ENCODE peak calls at places on chromosomes 1 and 21, in nine cellular contexts. I is AG09309, R is neural progenitor cell, Z is HCT116, B is ascending aorta, N is left lung, S is astrocyte, P is brain microvascular endothelial cell, F is neural crest cell. K is an unnamed sample.

GRCh38 chr1:39105841-39106765 is 80.0 kb downstream of the NDUFS5 start:
- DNase-seq in S (no peak), N (peak; percentile 56), Z (no peak), P (no peak), F (peak; percentile 30), R (peak; percentile 61), I (no peak), B (peak; percentile 75), K (peak; percentile 56)

GRCh38 chr1:186768906-186769305 is 59.8 kb upstream of the PLA2G4A start:
- DNase-seq in F (no peak), I (no peak), P (no peak), R (no peak), N (no peak), Z (no peak), S (no peak), B (no peak), K (no peak)

GRCh38 chr1:117436528-117436927 is 69.3 kb downstream of the MAN1A2 start:
- DNase-seq in R (no peak), Z (no peak), I (no peak), B (no peak), F (no peak), N (no peak), S (peak; percentile 6), P (no peak), K (no peak)

GRCh38 chr1:10437052-10437451 is 6.8 kb downstream of the CENPS start:
- DNase-seq in R (no peak), P (no peak), S (no peak), N (no peak), Z (no peak), F (no peak), B (no peak), I (no peak), K (no peak)

GRCh38 chr1:180094705-180095280 is 59.9 kb upstream of the QSOX1 start:
- DNase-seq in F (no peak), Z (no peak), S (no peak), P (no peak), B (no peak), R (no peak), N (no peak), I (no peak), K (no peak)

GRCh38 chr21:40053007-40053406 is 185.8 kb downstream of the PCP4 start:
- DNase-seq in Z (no peak), B (peak; percentile 85), F (no peak), I (no peak), R (no peak), N (peak; percentile 53), S (peak; percentile 10), P (no peak), K (no peak)

GRCh38 chr1:93690921-93691789 is 9.5 kb upstream of the BCAR3 start:
- DNase-seq in Z (no peak), N (no peak), I (no peak), S (no peak), B (peak; percentile 51), P (no peak), F (no peak), R (peak; percentile 45), K (no peak)

GRCh38 chr1:226675720-226676357 is 63.2 kb downstream of the ITPKB start:
- DNase-seq in F (no peak), R (no peak), I (no peak), S (no peak), P (no peak), Z (no peak), B (no peak), N (no peak), K (no peak)

GRCh38 chr1:50047916-50048694 is 24.4 kb upstream of the AGBL4 start:
- DNase-seq in N (no peak), I (no peak), S (no peak), F (no peak), B (no peak), P (no peak), Z (no peak), R (peak; percentile 1), K (no peak)

GRCh38 chr1:183004146-183004545 is 19.1 kb upstream of the LAMC1 start:
- DNase-seq in N (no peak), P (no peak), B (no peak), Z (no peak), I (no peak), F (no peak), S (no peak), R (no peak), K (no peak)

GRCh38 chr1:67307251-67308060 is at the start of gene IL12RB2:
- DNase-seq in R (peak; percentile 81), B (no peak), N (no peak), I (no peak), P (no peak), Z (no peak), F (peak; percentile 17), S (no peak), K (no peak)

DNA sequence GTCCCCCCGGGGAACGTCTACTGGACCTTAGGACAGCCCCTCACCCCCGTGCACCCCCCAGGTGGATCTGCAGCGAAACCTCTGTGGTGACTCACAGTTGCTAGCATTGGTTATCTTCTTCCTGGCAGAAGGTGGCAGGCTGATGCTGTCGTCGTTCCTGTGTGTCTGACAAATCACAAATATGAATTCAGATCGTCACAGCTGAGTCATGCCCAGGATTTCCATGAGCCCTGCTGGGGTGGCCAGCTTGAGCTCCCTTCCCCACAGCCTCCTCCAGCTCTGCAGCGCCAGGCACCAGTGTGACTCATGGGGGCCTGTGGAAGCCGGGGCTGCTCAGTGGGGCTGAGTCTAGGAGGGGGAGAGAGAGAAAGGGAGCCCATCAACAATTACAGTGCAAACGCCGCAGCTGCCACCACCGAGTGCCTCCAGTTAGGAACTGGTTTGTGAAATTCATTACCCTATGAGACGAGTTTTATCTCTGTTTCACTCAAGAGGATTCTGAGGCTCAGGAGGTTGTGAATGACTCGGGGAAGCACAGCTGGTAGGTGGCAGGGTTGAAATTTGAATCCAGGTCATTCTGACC is 197.9 kb downstream of the DYRK1A start:
- DNase-seq in F (no peak), I (peak; percentile 94), N (peak; percentile 82), P (peak; percentile 99), R (peak; percentile 21), S (peak; percentile 99), Z (peak; percentile 98), B (peak; percentile 97), K (peak; percentile 82)
- TF ChIP-seq CTCF in F (no peak), I (peak; percentile 4), N (no peak), P (peak; percentile 6), R (no peak), S (no peak), Z (no peak), B (no peak), K (peak; percentile 15)

DNA sequence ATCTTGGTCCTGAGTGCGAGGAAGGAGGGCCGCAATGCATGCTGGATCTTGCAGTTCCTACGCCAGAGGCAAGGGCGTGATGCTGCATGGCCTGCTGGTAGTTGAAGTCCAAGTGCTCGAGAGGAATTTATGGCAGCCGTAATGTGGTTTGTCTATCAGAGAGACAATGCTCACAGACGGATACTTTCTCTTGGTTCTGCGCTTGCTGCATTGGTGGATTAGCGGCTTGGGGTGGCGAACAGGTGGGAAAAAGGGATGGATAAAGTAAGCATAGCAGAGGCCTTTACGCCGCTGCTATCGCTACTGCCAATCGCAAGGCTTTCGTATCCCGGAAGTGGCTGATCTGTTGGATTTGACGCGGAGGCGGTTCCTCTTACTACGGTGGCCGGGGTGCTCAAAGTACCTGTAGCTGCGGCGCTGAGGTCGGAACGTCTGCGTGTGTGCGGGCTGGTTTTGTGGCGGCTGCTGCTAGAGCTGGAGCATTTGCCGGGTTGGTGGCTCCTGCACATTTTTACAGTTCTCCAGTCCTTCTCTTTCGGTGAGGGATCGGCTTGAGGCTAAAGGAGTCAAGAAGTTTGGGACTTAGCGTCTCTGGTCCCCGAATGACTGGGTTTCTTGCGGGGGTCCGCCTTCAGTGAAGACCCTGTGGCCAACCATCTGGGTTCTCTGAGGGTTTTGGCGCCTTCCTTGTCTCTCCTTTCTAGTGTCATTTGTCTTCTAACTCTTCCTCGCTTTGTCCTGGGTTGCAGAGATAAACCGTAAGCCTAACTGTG is at the start of gene ATG4C:
- DNase-seq in P (peak; percentile 98), I (peak; percentile 90), R (peak; percentile 95), F (peak; percentile 82), N (peak; percentile 98), Z (peak; percentile 96), S (peak; percentile 99), B (peak; percentile 98), K (peak; percentile 95)
- TF ChIP-seq CTCF in P (no peak), I (no peak), R (no peak), F (no peak), N (no peak), Z (no peak), S (no peak), B (no peak), K (no peak)

GRCh38 chr1:65792671-65793358 is at the start of gene PDE4B:
- DNase-seq in N (no peak), P (peak; percentile 3), S (peak; percentile 21), R (peak; percentile 81), F (peak; percentile 37), I (no peak), Z (no peak), B (no peak), K (no peak)
- TF ChIP-seq CTCF in N (no peak), P (no peak), S (no peak), R (peak; percentile 24), F (no peak), I (no peak), Z (no peak), B (no peak), K (no peak)

GRCh38 chr1:87167157-87167810 is 161.4 kb upstream of the LMO4 start:
- DNase-seq in I (no peak), P (no peak), Z (no peak), F (no peak), N (no peak), R (no peak), B (no peak), S (no peak), K (no peak)

GRCh38 chr1:87170151-87170550 is 158.5 kb upstream of the LMO4 start:
- DNase-seq in P (no peak), R (no peak), S (peak; percentile 29), I (no peak), F (no peak), N (no peak), Z (no peak), B (no peak), K (no peak)

GRCh38 chr1:87169250-87169910 is 159.3 kb upstream of the LMO4 start:
- DNase-seq in B (no peak), Z (no peak), N (no peak), F (peak; percentile 26), R (peak; percentile 14), I (no peak), S (peak; percentile 25), P (no peak), K (no peak)

GRCh38 chr1:87171199-87171598 is 157.5 kb upstream of the LMO4 start:
- DNase-seq in P (no peak), R (no peak), B (no peak), S (no peak), Z (no peak), F (no peak), N (no peak), I (no peak), K (no peak)

DNA sequence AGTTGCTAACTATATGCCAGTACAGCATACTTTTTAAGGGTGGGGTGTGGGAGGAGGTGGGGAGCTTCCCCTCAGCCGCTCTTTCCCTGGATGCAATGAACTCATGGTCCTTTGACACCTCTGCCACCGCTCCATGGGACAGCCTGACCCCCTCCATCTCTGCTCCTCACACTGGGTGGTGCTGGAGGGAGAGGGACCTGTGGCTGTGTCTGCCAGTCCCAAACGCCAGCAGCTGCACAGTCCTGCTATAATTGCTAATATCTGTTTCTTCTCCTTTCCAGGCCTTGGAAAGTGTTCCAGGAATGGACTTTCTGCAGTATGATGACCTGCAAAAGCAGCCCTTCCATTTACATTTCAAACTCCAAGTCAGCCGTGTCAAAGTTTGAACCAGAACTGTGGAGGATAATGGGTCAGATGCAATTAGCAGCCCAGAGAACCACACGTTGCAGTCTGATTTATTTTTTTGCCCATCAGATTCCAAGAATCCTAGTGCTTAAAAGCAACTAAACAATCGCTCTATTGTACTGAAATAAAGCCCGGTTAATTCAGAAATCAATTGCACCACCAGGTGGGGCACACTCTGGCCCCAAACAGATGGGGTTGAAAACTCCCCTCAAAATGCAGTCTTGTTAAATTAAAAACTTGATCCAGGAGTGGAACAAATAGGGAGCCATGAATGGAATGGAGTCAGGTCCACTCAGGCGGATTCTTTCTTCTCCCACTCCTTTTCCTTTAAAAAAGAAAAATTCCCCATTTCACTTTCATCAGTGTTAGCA is 160.6 kb upstream of the LMO4 start:
- DNase-seq in S (no peak), Z (no peak), I (no peak), N (no peak), B (no peak), R (no peak), P (no peak), F (no peak), K (no peak)
- TF ChIP-seq CTCF in S (no peak), Z (peak; percentile 33), I (no peak), N (no peak), B (no peak), R (peak; percentile 44), P (peak; percentile 55), F (peak; percentile 46), K (peak; percentile 40)

K was measured in epithelial cell of proximal tubule.